ENCODE peak calls at places on chromosomes 3 and 15, in nine cellular contexts. E is AG08395, V is GDM1, W is heart right ventricle, D is psoas muscle, O is ELF-1, N is cardiac muscle cell, U is bronchial epithelial cell, T is amygdala. G is an unnamed sample.

GRCh38 chr3:139302084-139302800 is 41.6 kb upstream of the MRPS22 start:
- DNase-seq in E (peak), V (no peak), W (peak), D (peak), O (peak), N (no peak), U (peak), T (no peak), G (no peak)

GRCh38 chr3:169660709-169661566 is 2.6 kb downstream of the MECOM start:
- DNase-seq in E (no peak), V (no peak), W (no peak), D (no peak), O (peak), N (peak), U (peak), T (no peak), G (no peak)

GRCh38 chr3:105758451-105758850 is 110.4 kb downstream of the CBLB start:
- DNase-seq in E (no peak), V (no peak), W (no peak), D (no peak), O (no peak), N (no peak), U (peak), T (no peak), G (no peak)

GRCh38 chr3:162262145-162262544 is 765.5 kb downstream of the OTOL1 start:
- DNase-seq in E (no peak), V (no peak), W (no peak), D (no peak), O (no peak), N (no peak), U (no peak), T (no peak), G (no peak)

GRCh38 chr3:33395900-33396299 is 44.3 kb downstream of the UBP1 start:
- DNase-seq in E (no peak), V (no peak), W (no peak), D (no peak), O (no peak), N (no peak), U (no peak), T (no peak), G (no peak)

GRCh38 chr3:34189133-34189532 is 390.7 kb downstream of the PDCD6IP start:
- DNase-seq in E (no peak), V (no peak), W (no peak), D (no peak), O (no peak), N (peak), U (no peak), T (no peak), G (no peak)

GRCh38 chr15:62066663-62067447 is at the start of gene C2CD4A:
- DNase-seq in E (no peak), V (no peak), W (peak), D (peak), O (peak), N (peak), U (peak), T (no peak), G (peak)

GRCh38 chr3:184593201-184593922 is 31.8 kb downstream of the EPHB3 start:
- DNase-seq in E (no peak), V (no peak), W (no peak), D (no peak), O (peak), N (no peak), U (no peak), T (no peak), G (no peak)

GRCh38 chr3:5019411-5020261 is 40.4 kb downstream of the BHLHE40 start:
- DNase-seq in E (no peak), V (no peak), W (no peak), D (no peak), O (peak), N (no peak), U (peak), T (no peak), G (no peak)